ENCODE peak calls at places on chromosomes 11 and 22, in ten cellular contexts. C, F, X, R, I, Q, W, Y, N and A are unnamed samples.

GRCh38 chr11:120985718-120986569 is 38.0 kb upstream of the TBCEL start:
- DNase-seq in R (peak), C (peak), F (peak), Q (peak), X (peak), Y (peak), N (peak), W (peak), I (peak), A (peak)

GRCh38 chr11:87477321-87477720 is 439.6 kb downstream of the TMEM135 start:
- DNase-seq in I (no peak), W (no peak), C (no peak), N (no peak), Y (no peak), F (no peak), X (no peak), R (no peak), Q (no peak), A (no peak)

GRCh38 chr22:24427500-24428164 is at the start of gene ADORA2A:
- DNase-seq in F (no peak), R (no peak), Y (no peak), X (peak), W (no peak), N (no peak), Q (peak), C (peak), I (no peak), A (no peak)

GRCh38 chr11:115471367-115471766 is 32.8 kb downstream of the CADM1 start:
- DNase-seq in F (no peak), I (no peak), W (no peak), Q (no peak), X (no peak), N (no peak), Y (peak), C (no peak), R (no peak), A (no peak)

GRCh38 chr22:43042101-43042780 is 27.3 kb upstream of the PACSIN2 start:
- DNase-seq in C (no peak), Y (peak), Q (no peak), W (no peak), I (no peak), F (no peak), N (no peak), X (no peak), R (no peak), A (no peak)

GRCh38 chr11:117868815-117869642 is 7.4 kb downstream of the FXYD6 start:
- DNase-seq in W (no peak), I (no peak), N (no peak), Y (no peak), X (no peak), R (no peak), Q (no peak), F (no peak), C (no peak), A (no peak)

GRCh38 chr11:30046211-30046945 is 29.5 kb upstream of the KCNA4 start:
- DNase-seq in X (no peak), Q (peak), N (no peak), W (no peak), C (no peak), F (no peak), I (no peak), Y (no peak), R (no peak), A (no peak)

GRCh38 chr11:61627831-61628753 is 47.2 kb upstream of the SYT7 start:
- DNase-seq in I (peak), X (peak), Y (peak), C (no peak), F (peak), W (peak), Q (peak), N (peak), R (peak), A (peak)

GRCh38 chr22:48096846-48097665 is 1334.6 kb downstream of the TBC1D22A start:
- DNase-seq in I (no peak), Y (no peak), N (no peak), C (no peak), X (no peak), R (no peak), W (no peak), Q (no peak), F (no peak), A (no peak)

GRCh38 chr22:50316114-50317065 is 8.9 kb upstream of the PLXNB2 start:
- DNase-seq in R (no peak), C (no peak), I (no peak), N (no peak), Q (no peak), F (no peak), W (no peak), X (no peak), Y (no peak), A (no peak)

GRCh38 chr22:30582788-30583575 is 8.5 kb upstream of the GAL3ST1 start:
- DNase-seq in W (peak), Y (no peak), N (no peak), Q (no peak), C (no peak), F (no peak), R (no peak), I (no peak), X (no peak), A (no peak)

GRCh38 chr11:123560001-123560400 is 94.4 kb downstream of the SCN3B start:
- DNase-seq in F (peak), X (no peak), I (peak), R (no peak), Y (peak), N (peak), Q (no peak), W (peak), C (no peak), A (no peak)

GRCh38 chr11:111310088-111310487 is 11.7 kb downstream of the POU2AF3 start:
- DNase-seq in C (no peak), W (no peak), Y (no peak), I (no peak), F (no peak), N (no peak), Q (no peak), R (no peak), X (no peak), A (no peak)

GRCh38 chr22:29987143-29987542 is 93.1 kb upstream of the HORMAD2 start:
- DNase-seq in I (no peak), N (no peak), W (peak), C (no peak), R (no peak), X (no peak), Y (no peak), Q (no peak), F (no peak), A (no peak)

GRCh38 chr11:130188585-130189347 is 29.2 kb downstream of the ST14 start:
- DNase-seq in Y (no peak), C (no peak), I (no peak), F (no peak), Q (no peak), N (no peak), R (no peak), W (no peak), X (no peak), A (no peak)

GRCh38 chr22:50303848-50304527 is 3.5 kb downstream of the PLXNB2 start:
- DNase-seq in Y (no peak), W (no peak), Q (peak), I (no peak), F (peak), N (no peak), C (peak), X (no peak), R (peak), A (peak)

GRCh38 chr11:10642298-10642697 is 51.3 kb downstream of the IRAG1 start:
- DNase-seq in R (no peak), W (no peak), I (no peak), F (no peak), Y (no peak), Q (no peak), C (no peak), N (no peak), X (no peak), A (no peak)

GRCh38 chr22:40636380-40637180 is at the start of gene MRTFA:
- DNase-seq in C (peak), R (peak), F (peak), Q (peak), X (peak), I (peak), Y (peak), N (peak), W (peak), A (peak)

GRCh38 chr22:36048911-36049677 is 20.5 kb upstream of the RBFOX2 start:
- DNase-seq in F (no peak), Q (no peak), N (no peak), I (no peak), C (no peak), W (no peak), X (no peak), R (no peak), Y (peak), A (no peak)

GRCh38 chr11:20353829-20354434 is 9.6 kb upstream of the HTATIP2 start:
- DNase-seq in Q (peak), C (no peak), N (no peak), Y (peak), F (no peak), I (no peak), R (peak), W (peak), X (no peak), A (no peak)

GRCh38 chr22:26109686-26110315 is 59.5 kb upstream of the SEZ6L start:
- DNase-seq in R (no peak), I (no peak), Y (no peak), N (no peak), F (no peak), Q (no peak), W (no peak), C (no peak), X (no peak), A (no peak)